ENCODE peak calls at places on chromosomes 7 and 10, in nine cellular contexts. One of them, this sample, is unnamed.

GRCh38 chr7:91784469-91784868 is 96.0 kb downstream of the MTERF1 start:
- DNase-seq in gastrocnemius medialis: no peak
- DNase-seq in lung: no peak
- DNase-seq in HFF-Myc: peak
- DNase-seq in epithelial cell of esophagus: peak
- DNase-seq in HepG2: no peak
- DNase-seq in Peyer's patch: no peak
- DNase-seq in left lung: no peak
- DNase-seq in body of pancreas: no peak
- DNase-seq in this sample: peak

GRCh38 chr7:78326870-78327269 is 528.3 kb downstream of the PHTF2 start:
- DNase-seq in gastrocnemius medialis: peak
- DNase-seq in lung: no peak
- DNase-seq in HFF-Myc: peak
- DNase-seq in epithelial cell of esophagus: no peak
- DNase-seq in HepG2: no peak
- DNase-seq in Peyer's patch: no peak
- DNase-seq in left lung: no peak
- DNase-seq in body of pancreas: no peak
- DNase-seq in this sample: no peak

GRCh38 chr7:128767475-128768110 is 8.0 kb downstream of the OPN1SW start:
- DNase-seq in gastrocnemius medialis: no peak
- DNase-seq in lung: no peak
- DNase-seq in HFF-Myc: no peak
- DNase-seq in epithelial cell of esophagus: no peak
- DNase-seq in HepG2: no peak
- DNase-seq in Peyer's patch: no peak
- DNase-seq in left lung: no peak
- DNase-seq in body of pancreas: no peak
- DNase-seq in this sample: no peak

GRCh38 chr7:100175296-100175935 is 1.8 kb downstream of the GPC2 start:
- DNase-seq in gastrocnemius medialis: no peak
- DNase-seq in lung: no peak
- DNase-seq in HFF-Myc: no peak
- DNase-seq in epithelial cell of esophagus: no peak
- DNase-seq in HepG2: no peak
- DNase-seq in Peyer's patch: no peak
- DNase-seq in left lung: no peak
- DNase-seq in body of pancreas: no peak
- DNase-seq in this sample: no peak

GRCh38 chr7:70738080-70738479 is 393.9 kb upstream of the GALNT17 start:
- DNase-seq in gastrocnemius medialis: no peak
- DNase-seq in lung: peak
- DNase-seq in HFF-Myc: no peak
- DNase-seq in epithelial cell of esophagus: peak
- DNase-seq in HepG2: no peak
- DNase-seq in Peyer's patch: no peak
- DNase-seq in left lung: peak
- DNase-seq in body of pancreas: no peak
- DNase-seq in this sample: peak

GRCh38 chr7:30503273-30504212 is 1.1 kb downstream of the GGCT start:
- DNase-seq in gastrocnemius medialis: no peak
- DNase-seq in lung: no peak
- DNase-seq in HFF-Myc: no peak
- DNase-seq in epithelial cell of esophagus: no peak
- DNase-seq in HepG2: no peak
- DNase-seq in Peyer's patch: no peak
- DNase-seq in left lung: no peak
- DNase-seq in body of pancreas: no peak
- DNase-seq in this sample: peak

GRCh38 chr7:99195867-99196266 is 12.0 kb downstream of the KPNA7 start:
- DNase-seq in gastrocnemius medialis: no peak
- DNase-seq in lung: no peak
- DNase-seq in HFF-Myc: no peak
- DNase-seq in epithelial cell of esophagus: peak
- DNase-seq in HepG2: no peak
- DNase-seq in Peyer's patch: no peak
- DNase-seq in left lung: no peak
- DNase-seq in body of pancreas: no peak
- DNase-seq in this sample: no peak

GRCh38 chr7:70053970-70054369 is 455.7 kb downstream of the AUTS2 start:
- DNase-seq in gastrocnemius medialis: no peak
- DNase-seq in lung: no peak
- DNase-seq in HFF-Myc: no peak
- DNase-seq in epithelial cell of esophagus: no peak
- DNase-seq in HepG2: no peak
- DNase-seq in Peyer's patch: no peak
- DNase-seq in left lung: no peak
- DNase-seq in body of pancreas: no peak
- DNase-seq in this sample: no peak

GRCh38 chr10:86871563-86872183 is 85.7 kb downstream of the MMRN2 start:
- DNase-seq in gastrocnemius medialis: no peak
- DNase-seq in lung: peak
- DNase-seq in HFF-Myc: no peak
- DNase-seq in epithelial cell of esophagus: no peak
- DNase-seq in HepG2: peak
- DNase-seq in Peyer's patch: no peak
- DNase-seq in left lung: no peak
- DNase-seq in body of pancreas: no peak
- DNase-seq in this sample: peak

GRCh38 chr10:15121707-15122106 is 24.6 kb downstream of the RPP38 start:
- DNase-seq in gastrocnemius medialis: no peak
- DNase-seq in lung: no peak
- DNase-seq in HFF-Myc: no peak
- DNase-seq in epithelial cell of esophagus: no peak
- DNase-seq in HepG2: no peak
- DNase-seq in Peyer's patch: no peak
- DNase-seq in left lung: no peak
- DNase-seq in body of pancreas: no peak
- DNase-seq in this sample: peak

GRCh38 chr7:79823246-79823951 is 311.2 kb upstream of the GNAI1 start:
- DNase-seq in gastrocnemius medialis: no peak
- DNase-seq in lung: no peak
- DNase-seq in HFF-Myc: no peak
- DNase-seq in epithelial cell of esophagus: no peak
- DNase-seq in HepG2: no peak
- DNase-seq in Peyer's patch: no peak
- DNase-seq in left lung: no peak
- DNase-seq in body of pancreas: no peak
- DNase-seq in this sample: no peak

GRCh38 chr7:116208919-116209318 is 1.4 kb upstream of the TES start:
- DNase-seq in gastrocnemius medialis: no peak
- DNase-seq in lung: no peak
- DNase-seq in HFF-Myc: no peak
- DNase-seq in epithelial cell of esophagus: no peak
- DNase-seq in HepG2: no peak
- DNase-seq in Peyer's patch: no peak
- DNase-seq in left lung: no peak
- DNase-seq in body of pancreas: no peak
- DNase-seq in this sample: no peak

GRCh38 chr7:31776616-31777015 is 89.6 kb downstream of the PPP1R17 start:
- DNase-seq in gastrocnemius medialis: no peak
- DNase-seq in lung: no peak
- DNase-seq in HFF-Myc: peak
- DNase-seq in epithelial cell of esophagus: peak
- DNase-seq in HepG2: no peak
- DNase-seq in Peyer's patch: no peak
- DNase-seq in left lung: no peak
- DNase-seq in body of pancreas: no peak
- DNase-seq in this sample: peak

GRCh38 chr10:98470850-98471249 is 24.1 kb upstream of the HPS1 start:
- DNase-seq in gastrocnemius medialis: no peak
- DNase-seq in lung: no peak
- DNase-seq in HFF-Myc: no peak
- DNase-seq in epithelial cell of esophagus: no peak
- DNase-seq in HepG2: no peak
- DNase-seq in Peyer's patch: no peak
- DNase-seq in left lung: no peak
- DNase-seq in body of pancreas: no peak
- DNase-seq in this sample: no peak

DNA sequence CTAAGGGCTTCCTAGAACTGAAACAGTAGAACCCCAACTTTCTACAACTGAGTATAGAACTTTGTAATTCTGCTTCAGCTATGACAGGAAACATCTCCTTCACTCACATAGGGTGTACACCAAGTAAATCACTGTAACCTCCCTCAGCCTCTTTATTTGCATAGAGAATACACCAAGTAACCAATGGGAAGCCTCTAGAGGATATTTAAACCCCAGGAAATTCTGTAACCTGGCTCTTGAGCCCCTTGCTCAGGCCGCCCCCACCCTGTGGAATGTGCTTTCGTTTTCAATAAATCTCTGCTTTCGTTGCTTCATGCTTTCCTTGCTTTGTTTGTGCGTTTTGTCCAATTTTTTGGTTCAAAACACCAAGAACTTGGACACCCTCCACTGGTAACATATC is 60.3 kb downstream of the CLRN3 start:
- DNase-seq in gastrocnemius medialis: no peak
- DNase-seq in lung: no peak
- DNase-seq in HFF-Myc: no peak
- DNase-seq in epithelial cell of esophagus: no peak
- DNase-seq in HepG2: no peak
- DNase-seq in Peyer's patch: no peak
- DNase-seq in left lung: no peak
- DNase-seq in body of pancreas: no peak
- DNase-seq in this sample: peak
- H3K4me3 ChIP-seq in gastrocnemius medialis: no peak
- H3K4me3 ChIP-seq in lung: no peak
- H3K4me3 ChIP-seq in HFF-Myc: no peak
- H3K4me3 ChIP-seq in epithelial cell of esophagus: no peak
- H3K4me3 ChIP-seq in HepG2: no peak
- H3K4me3 ChIP-seq in Peyer's patch: no peak
- H3K4me3 ChIP-seq in left lung: no peak
- H3K4me3 ChIP-seq in body of pancreas: no peak
- H3K4me3 ChIP-seq in this sample: no peak

GRCh38 chr10:106175760-106176377 is 988.6 kb downstream of the SORCS1 start:
- DNase-seq in gastrocnemius medialis: no peak
- DNase-seq in lung: no peak
- DNase-seq in HFF-Myc: no peak
- DNase-seq in epithelial cell of esophagus: peak
- DNase-seq in HepG2: no peak
- DNase-seq in Peyer's patch: no peak
- DNase-seq in left lung: no peak
- DNase-seq in body of pancreas: peak
- DNase-seq in this sample: peak
- TF ChIP-seq CTCF in gastrocnemius medialis: no peak
- TF ChIP-seq CTCF in lung: no peak
- TF ChIP-seq CTCF in HFF-Myc: peak
- TF ChIP-seq CTCF in epithelial cell of esophagus: peak
- TF ChIP-seq CTCF in HepG2: peak
- TF ChIP-seq CTCF in Peyer's patch: no peak
- TF ChIP-seq CTCF in left lung: no peak
- TF ChIP-seq CTCF in body of pancreas: peak
- TF ChIP-seq CTCF in this sample: peak

GRCh38 chr10:58704226-58705200 is 191.8 kb downstream of the BICC1 start:
- DNase-seq in gastrocnemius medialis: no peak
- DNase-seq in lung: no peak
- DNase-seq in HFF-Myc: no peak
- DNase-seq in epithelial cell of esophagus: no peak
- DNase-seq in HepG2: no peak
- DNase-seq in Peyer's patch: no peak
- DNase-seq in left lung: no peak
- DNase-seq in body of pancreas: no peak
- DNase-seq in this sample: peak
- H3K4me3 ChIP-seq in gastrocnemius medialis: no peak
- H3K4me3 ChIP-seq in lung: no peak
- H3K4me3 ChIP-seq in HFF-Myc: no peak
- H3K4me3 ChIP-seq in epithelial cell of esophagus: no peak
- H3K4me3 ChIP-seq in HepG2: no peak
- H3K4me3 ChIP-seq in Peyer's patch: no peak
- H3K4me3 ChIP-seq in left lung: no peak
- H3K4me3 ChIP-seq in body of pancreas: no peak
- H3K4me3 ChIP-seq in this sample: no peak

DNA sequence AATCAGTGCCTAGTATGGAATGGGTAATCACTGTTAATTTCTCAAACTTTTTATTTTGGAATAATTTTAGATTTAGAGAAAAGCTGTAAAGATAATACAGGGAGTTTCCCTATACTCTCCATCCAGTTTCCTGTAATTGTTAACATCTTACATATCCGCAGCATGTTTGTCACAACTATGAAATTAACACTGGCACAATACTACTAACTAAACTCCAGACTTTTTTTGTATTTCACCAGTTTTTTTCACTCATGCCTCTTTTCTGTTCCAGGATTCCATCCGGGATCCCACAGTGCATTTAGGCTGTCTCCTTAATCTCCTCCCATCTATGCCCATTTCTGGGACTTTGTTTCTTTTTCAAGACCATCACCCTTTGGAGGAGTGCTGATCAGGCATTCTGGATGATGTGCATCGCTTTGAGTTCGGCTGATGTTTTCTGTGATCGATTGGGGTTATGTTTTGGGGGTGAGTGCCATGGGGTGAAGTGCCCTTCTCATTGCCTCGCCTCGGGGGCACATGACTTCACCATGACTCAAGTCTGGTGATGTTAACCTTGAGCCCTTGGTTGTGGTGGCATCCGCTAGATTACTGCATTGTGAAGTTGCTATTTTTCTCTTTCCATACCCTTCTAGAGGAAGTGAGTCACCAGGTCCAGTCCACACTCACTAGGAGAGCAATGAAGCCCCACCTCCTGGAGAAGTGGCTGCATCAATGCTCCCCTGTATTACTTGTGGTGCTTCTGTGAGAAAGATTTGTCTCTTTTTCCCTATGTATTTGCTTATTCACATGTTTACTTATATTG is 43.9 kb upstream of the GRB10 start:
- DNase-seq in gastrocnemius medialis: no peak
- DNase-seq in lung: no peak
- DNase-seq in HFF-Myc: peak
- DNase-seq in epithelial cell of esophagus: peak
- DNase-seq in HepG2: peak
- DNase-seq in Peyer's patch: no peak
- DNase-seq in left lung: no peak
- DNase-seq in body of pancreas: no peak
- DNase-seq in this sample: peak
- TF ChIP-seq CTCF in gastrocnemius medialis: no peak
- TF ChIP-seq CTCF in lung: no peak
- TF ChIP-seq CTCF in HFF-Myc: peak
- TF ChIP-seq CTCF in epithelial cell of esophagus: no peak
- TF ChIP-seq CTCF in HepG2: no peak
- TF ChIP-seq CTCF in Peyer's patch: no peak
- TF ChIP-seq CTCF in left lung: no peak
- TF ChIP-seq CTCF in body of pancreas: no peak
- TF ChIP-seq CTCF in this sample: peak